ENCODE peak calls at places on chromosomes 4 and X, in five cellular contexts. J is activated gamma-delta T cell treated with anti-CD3 and anti-CD28 coated beads, Interleukin-2, amount 50 U/mL, for 16 hours; C is CD4-positive, alpha-beta T cell; R is WTC11; S is effector memory CD8-positive, alpha-beta T cell. V is an unnamed sample.

GRCh38 chr4:6316461-6317003 is 46.9 kb downstream of the WFS1 start:
- DNase-seq in J (no peak), C (no peak), R (no peak), S (no peak), V (no peak)

GRCh38 chrX:40521868-40522450 is 58.8 kb upstream of the ATP6AP2 start:
- DNase-seq in J (no peak), C (no peak), R (no peak), S (no peak), V (no peak)

GRCh38 chrX:102516314-102516936 is at the start of gene TMSB15A:
- DNase-seq in J (no peak), C (peak; percentile 20), R (peak; percentile 77), S (peak; percentile 12), V (peak; percentile 84)

GRCh38 chr4:20251796-20252655 is at the start of gene SLIT2:
- DNase-seq in J (no peak), C (no peak), R (peak; percentile 85), S (no peak), V (peak; percentile 92)

GRCh38 chrX:155048997-155049619 is 21.8 kb downstream of the CMC4 start:
- DNase-seq in J (no peak), C (peak; percentile 25), R (peak; percentile 64), S (peak; percentile 33), V (peak; percentile 29)

GRCh38 chr4:52856802-52857201 is 5.3 kb upstream of the RASL11B start:
- DNase-seq in J (no peak), C (no peak), R (no peak), S (no peak), V (no peak)

GRCh38 chr4:52640808-52641595 is 18.1 kb downstream of the USP46 start:
- DNase-seq in J (no peak), C (no peak), R (no peak), S (no peak), V (no peak)

GRCh38 chr4:30269850-30270249 is 450.3 kb upstream of the PCDH7 start:
- DNase-seq in J (no peak), C (no peak), R (no peak), S (no peak), V (no peak)

GRCh38 chr4:1086011-1086410 is 27.4 kb downstream of the RNF212 start:
- DNase-seq in J (no peak), C (no peak), R (no peak), S (no peak), V (no peak)

GRCh38 chrX:93580634-93581033 is 92.7 kb downstream of the NAP1L3 start:
- DNase-seq in J (no peak), C (no peak), R (no peak), S (no peak), V (no peak)

GRCh38 chr4:11514780-11515432 is 86.2 kb upstream of the HS3ST1 start:
- DNase-seq in J (no peak), C (no peak), R (no peak), S (no peak), V (no peak)

GRCh38 chr4:75779059-75779757 is 54.8 kb downstream of the USO1 start:
- DNase-seq in J (no peak), C (no peak), R (no peak), S (no peak), V (no peak)

GRCh38 chr4:156169011-156169410 is 215.3 kb upstream of the CTSO start:
- DNase-seq in J (no peak), C (no peak), R (peak; percentile 17), S (no peak), V (peak; percentile 70)

GRCh38 chrX:77493677-77494553 is 46.7 kb downstream of the FGF16 start:
- DNase-seq in J (no peak), C (no peak), R (peak; percentile 60), S (no peak), V (no peak)

GRCh38 chr4:70765368-70765767 is 43.6 kb downstream of the RUFY3 start:
- DNase-seq in J (no peak), C (no peak), R (no peak), S (no peak), V (no peak)

GRCh38 chr4:170008376-170008775 is 17.8 kb downstream of the MFAP3L start:
- DNase-seq in J (no peak), C (no peak), R (no peak), S (no peak), V (peak; percentile 8)

GRCh38 chr4:65383589-65384305 is 286.5 kb downstream of the EPHA5 start:
- DNase-seq in J (no peak), C (no peak), R (no peak), S (no peak), V (no peak)

GRCh38 chr4:118967393-118967792 is 78.7 kb downstream of the SYNPO2 start:
- DNase-seq in J (no peak), C (no peak), R (no peak), S (no peak), V (no peak)

GRCh38 chrX:66030505-66031317 is 9.2 kb downstream of the VSIG4 start:
- DNase-seq in J (no peak), C (no peak), R (peak; percentile 19), S (peak; percentile 19), V (no peak)

GRCh38 chrX:23822397-23822796 is 39.4 kb downstream of the SAT1 start:
- DNase-seq in J (no peak), C (no peak), R (no peak), S (no peak), V (peak; percentile 12)

GRCh38 chr4:186882293-186882692 is 158.6 kb upstream of the FAT1 start:
- DNase-seq in J (no peak), C (no peak), R (no peak), S (no peak), V (no peak)

GRCh38 chrX:101429934-101430333 is 21.9 kb downstream of the HNRNPH2 start:
- DNase-seq in J (no peak), C (no peak), R (no peak), S (no peak), V (no peak)

GRCh38 chr4:22389240-22389871 is 126.5 kb downstream of the ADGRA3 start:
- DNase-seq in J (no peak), C (no peak), R (peak; percentile 57), S (no peak), V (peak; percentile 69)

GRCh38 chr4:72076562-72076961 is 44.8 kb downstream of the NPFFR2 start:
- DNase-seq in J (no peak), C (no peak), R (no peak), S (no peak), V (no peak)

GRCh38 chr4:38728651-38729141 is 54.1 kb downstream of the TLR10 start:
- DNase-seq in J (no peak), C (no peak), R (peak; percentile 31), S (no peak), V (peak; percentile 21)

GRCh38 chrX:67723580-67724351 is 179.9 kb downstream of the AR start:
- DNase-seq in J (no peak), C (no peak), R (no peak), S (no peak), V (no peak)

GRCh38 chr4:85740431-85740861 is 265.5 kb downstream of the ARHGAP24 start:
- DNase-seq in J (no peak), C (no peak), R (no peak), S (no peak), V (no peak)

GRCh38 chr4:143377635-143378099 is 41.0 kb downstream of the GAB1 start:
- DNase-seq in J (no peak), C (no peak), R (no peak), S (no peak), V (no peak)

GRCh38 chr4:181897935-181898334 is 345.3 kb upstream of the TENM3 start:
- DNase-seq in J (no peak), C (no peak), R (no peak), S (no peak), V (no peak)

GRCh38 chrX:39757971-39758370 is 339.8 kb downstream of the BCOR start:
- DNase-seq in J (no peak), C (no peak), R (no peak), S (no peak), V (no peak)

GRCh38 chrX:148501121-148502066 is 977 bp downstream of the AFF2 start:
- DNase-seq in J (no peak), C (no peak), R (peak; percentile 51), S (no peak), V (no peak)

GRCh38 chr4:173529505-173530325 is at the start of gene HAND2:
- DNase-seq in J (no peak), C (no peak), R (peak; percentile 61), S (no peak), V (peak; percentile 47)

GRCh38 chr4:184168406-184169019 is 49.2 kb downstream of the ENPP6 start:
- DNase-seq in J (peak; percentile 17), C (peak; percentile 25), R (peak; percentile 88), S (peak; percentile 23), V (peak; percentile 26)

GRCh38 chr4:138802499-138802898 is 213.1 kb upstream of the NOCT start:
- DNase-seq in J (no peak), C (no peak), R (no peak), S (no peak), V (no peak)

GRCh38 chr4:4820739-4821138 is 38.7 kb upstream of the MSX1 start:
- DNase-seq in J (no peak), C (no peak), R (no peak), S (no peak), V (no peak)

V was measured in NCI-H1092 treated with DMSO at 0.1 percent for 48 hours.